ENCODE peak calls at places on chromosome 4, in five cellular contexts. W is brain pericyte, V is RPMI7951, F is HEK293T, M is GM23338. U is an unnamed sample.

GRCh38 chr4:112765317-112765989 is 128.5 kb downstream of the LARP7 start:
- DNase-seq in W (no peak), V (peak), F (peak), M (peak), U (no peak)

GRCh38 chr4:128596844-128597243 is 212.7 kb upstream of the JADE1 start:
- DNase-seq in W (no peak), V (no peak), F (no peak), M (no peak), U (no peak)

GRCh38 chr4:182246401-182247205 is 3.4 kb downstream of the TENM3 start:
- DNase-seq in W (no peak), V (peak), F (no peak), M (peak), U (no peak)

GRCh38 chr4:2793920-2794706 is 1.2 kb downstream of the SH3BP2 start:
- DNase-seq in W (no peak), V (peak), F (no peak), M (no peak), U (no peak)

GRCh38 chr4:148245015-148245414 is 197.2 kb downstream of the NR3C2 start:
- DNase-seq in W (no peak), V (no peak), F (no peak), M (no peak), U (no peak)

GRCh38 chr4:99447079-99447478 is 11.9 kb upstream of the ADH7 start:
- DNase-seq in W (no peak), V (peak), F (no peak), M (peak), U (no peak)

GRCh38 chr4:46931981-46932380 is 22.9 kb upstream of the COX7B2 start:
- DNase-seq in W (peak), V (no peak), F (peak), M (peak), U (no peak)

GRCh38 chr4:141899541-141899940 is 263.2 kb downstream of the IL15 start:
- DNase-seq in W (no peak), V (no peak), F (no peak), M (no peak), U (no peak)

GRCh38 chr4:145248502-145248901 is 68.1 kb upstream of the OTUD4 start:
- DNase-seq in W (no peak), V (no peak), F (no peak), M (no peak), U (no peak)

GRCh38 chr4:140103676-140104075 is 50.3 kb downstream of the MAML3 start:
- DNase-seq in W (peak), V (peak), F (no peak), M (no peak), U (peak)

GRCh38 chr4:167109859-167110258 is 124.4 kb downstream of the SPOCK3 start:
- DNase-seq in W (no peak), V (no peak), F (no peak), M (no peak), U (no peak)

GRCh38 chr4:126018274-126018673 is 703.5 kb downstream of the FAT4 start:
- DNase-seq in W (no peak), V (no peak), F (no peak), M (no peak), U (no peak)

GRCh38 chr4:120824905-120825304 is 97.6 kb downstream of the PRDM5 start:
- DNase-seq in W (no peak), V (no peak), F (no peak), M (no peak), U (no peak)

GRCh38 chr4:112970903-112971302 is 78.5 kb upstream of the ANK2 start:
- DNase-seq in W (no peak), V (no peak), F (no peak), M (no peak), U (no peak)

GRCh38 chr4:10180927-10181744 is 64.5 kb upstream of the WDR1 start:
- DNase-seq in W (no peak), V (peak), F (no peak), M (no peak), U (peak)

GRCh38 chr4:1446502-1447153 is 40.4 kb upstream of the NKX1-1 start:
- DNase-seq in W (no peak), V (no peak), F (no peak), M (no peak), U (no peak)

GRCh38 chr4:88440146-88440545 is 16.8 kb upstream of the HERC5 start:
- DNase-seq in W (no peak), V (no peak), F (no peak), M (no peak), U (no peak)

GRCh38 chr4:155818639-155819038 is 47.4 kb downstream of the ASIC5 start:
- DNase-seq in W (no peak), V (no peak), F (no peak), M (no peak), U (no peak)

GRCh38 chr4:113699772-113700171 is 61.8 kb downstream of the CAMK2D start:
- DNase-seq in W (no peak), V (no peak), F (no peak), M (no peak), U (no peak)

GRCh38 chr4:26152051-26152450 is 168.8 kb upstream of the RBPJ start:
- DNase-seq in W (no peak), V (no peak), F (no peak), M (no peak), U (no peak)

GRCh38 chr4:92450694-92451093 is 146.9 kb downstream of the GRID2 start:
- DNase-seq in W (no peak), V (no peak), F (no peak), M (no peak), U (no peak)

GRCh38 chr4:64821612-64822011 is 412.4 kb upstream of the TECRL start:
- DNase-seq in W (no peak), V (no peak), F (no peak), M (no peak), U (no peak)

GRCh38 chr4:16202598-16202997 is 23.7 kb downstream of the TAPT1 start:
- DNase-seq in W (no peak), V (no peak), F (no peak), M (no peak), U (no peak)

GRCh38 chr4:92066485-92066884 is 237.3 kb upstream of the GRID2 start:
- DNase-seq in W (no peak), V (no peak), F (no peak), M (no peak), U (no peak)

GRCh38 chr4:21830272-21830671 is 118.3 kb downstream of the KCNIP4 start:
- DNase-seq in W (no peak), V (peak), F (no peak), M (no peak), U (no peak)

GRCh38 chr4:48944252-48944651 is 37.7 kb upstream of the OCIAD2 start:
- DNase-seq in W (no peak), V (peak), F (no peak), M (no peak), U (no peak)

GRCh38 chr4:82899339-82899738 is 1.2 kb upstream of the THAP9 start:
- DNase-seq in W (no peak), V (no peak), F (no peak), M (no peak), U (no peak)

GRCh38 chr4:77538144-77538543 is 67.5 kb upstream of the CXCL13 start:
- DNase-seq in W (no peak), V (peak), F (no peak), M (no peak), U (no peak)

GRCh38 chr4:168541608-168541953 is 44.7 kb downstream of the PALLD start:
- DNase-seq in W (no peak), V (peak), F (no peak), M (no peak), U (no peak)

GRCh38 chr4:52991452-52991851 is 129.3 kb downstream of the RASL11B start:
- DNase-seq in W (no peak), V (no peak), F (no peak), M (no peak), U (no peak)

GRCh38 chr4:153137168-153137567 is 67.1 kb upstream of the TRIM2 start:
- DNase-seq in W (no peak), V (peak), F (no peak), M (no peak), U (no peak)

GRCh38 chr4:57418133-57418532 is 307.9 kb upstream of the IGFBP7 start:
- DNase-seq in W (no peak), V (no peak), F (no peak), M (no peak), U (no peak)

GRCh38 chr4:112145326-112145819 is at the start of gene FAM241A:
- DNase-seq in W (no peak), V (peak), F (peak), M (peak), U (peak)

GRCh38 chr4:169068423-169068822 is 58.4 kb upstream of the CBR4 start:
- DNase-seq in W (no peak), V (no peak), F (no peak), M (no peak), U (no peak)

GRCh38 chr4:20528508-20528907 is 171.8 kb upstream of the PACRGL start:
- DNase-seq in W (no peak), V (peak), F (no peak), M (no peak), U (no peak)